ENCODE peak calls at places on chromosome 7, in four cellular contexts. R, J, C and E are unnamed samples.

GRCh38 chr7:45140827-45141226 is 16.8 kb upstream of the RAMP3 start:
- DNase-seq in C (peak; percentile 63), J (peak; percentile 11), R (no peak), E (no peak)

GRCh38 chr7:132756482-132756990 is 180.3 kb upstream of the PLXNA4 start:
- DNase-seq in J (no peak), R (no peak), C (no peak), E (no peak)

GRCh38 chr7:67100956-67101361 is 104.3 kb downstream of the TYW1 start:
- DNase-seq in R (peak; percentile 10), J (no peak), C (no peak), E (no peak)

GRCh38 chr7:30468791-30469190 is 9.8 kb downstream of the NOD1 start:
- DNase-seq in R (no peak), J (no peak), C (peak; percentile 34), E (no peak)

GRCh38 chr7:124152859-124153692 is 120.2 kb upstream of the TMEM229A start:
- DNase-seq in R (no peak), C (no peak), J (no peak), E (no peak)

GRCh38 chr7:14761506-14762296 is 140.8 kb downstream of the DGKB start:
- DNase-seq in C (no peak), J (no peak), R (no peak), E (no peak)

GRCh38 chr7:34165927-34166550 is 260.7 kb downstream of the BMPER start:
- DNase-seq in C (no peak), R (no peak), J (no peak), E (no peak)

GRCh38 chr7:146126767-146127509 is 10.3 kb downstream of the CNTNAP2 start:
- DNase-seq in R (no peak), J (no peak), C (no peak), E (no peak)

GRCh38 chr7:150856303-150857275 is 4.3 kb downstream of the AOC1 start:
- DNase-seq in R (no peak), C (no peak), J (no peak), E (no peak)

DNA sequence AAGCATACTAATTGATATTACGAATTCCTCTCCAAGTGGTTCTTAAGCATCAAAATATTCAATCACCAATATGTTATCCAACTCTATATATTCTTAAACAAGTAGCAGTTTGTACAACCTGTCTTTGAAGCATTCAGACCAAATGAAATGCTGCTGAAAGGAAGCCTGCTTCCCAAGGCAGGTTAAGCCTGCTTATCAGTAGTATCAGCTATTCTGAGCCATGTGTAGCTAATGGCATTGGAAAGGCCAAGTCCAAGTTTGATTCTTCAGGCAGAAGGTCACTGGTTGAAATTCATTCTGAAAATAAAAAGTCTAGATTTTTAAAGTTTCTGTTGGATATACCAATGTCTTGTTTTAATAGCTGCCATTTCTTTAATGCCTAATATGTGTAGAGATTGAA is 328.7 kb downstream of the LHFPL3 start:
- DNase-seq in R (no peak), J (no peak), C (no peak), E (no peak)
- TF ChIP-seq SPI1 in R (no peak), J (no peak), C (no peak), E (no peak)

DNA sequence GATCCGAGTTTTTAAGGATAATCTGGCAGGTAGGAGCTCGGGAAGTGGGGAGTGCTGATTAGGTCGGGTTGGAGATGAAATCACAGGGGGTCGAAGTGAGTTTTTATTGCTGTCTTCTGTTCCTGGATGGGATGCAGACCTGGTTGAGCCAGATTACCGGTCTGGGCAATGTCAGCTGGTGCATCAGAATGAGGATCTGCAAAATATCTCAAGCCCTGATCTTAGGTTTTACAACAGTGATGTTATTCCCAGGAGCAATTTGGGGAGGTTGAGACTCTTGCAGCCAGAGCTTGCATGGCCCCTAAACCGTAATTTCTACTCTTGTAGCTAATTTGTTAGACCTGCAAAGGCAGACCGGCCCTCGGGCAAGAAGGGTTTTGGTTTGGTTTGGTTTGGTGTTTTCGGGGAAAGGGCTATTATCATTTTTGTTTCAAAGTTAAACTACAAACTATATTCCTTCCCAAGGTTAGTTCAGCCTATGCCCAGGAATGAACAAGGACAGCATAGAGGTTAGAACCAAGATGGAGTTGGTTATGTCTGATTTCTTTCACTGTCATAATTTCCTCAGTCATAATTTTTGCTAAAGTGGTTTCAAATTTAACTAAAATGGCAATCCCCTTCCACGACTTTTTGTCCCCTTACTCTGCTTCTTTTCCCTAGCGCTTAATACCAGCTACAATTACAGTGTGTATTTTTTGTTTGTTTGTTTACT is 20.6 kb upstream of the PIK3CG start:
- DNase-seq in C (no peak), J (no peak), R (no peak), E (no peak)
- TF ChIP-seq SPI1 in C (no peak), J (no peak), R (no peak), E (no peak)

DNA sequence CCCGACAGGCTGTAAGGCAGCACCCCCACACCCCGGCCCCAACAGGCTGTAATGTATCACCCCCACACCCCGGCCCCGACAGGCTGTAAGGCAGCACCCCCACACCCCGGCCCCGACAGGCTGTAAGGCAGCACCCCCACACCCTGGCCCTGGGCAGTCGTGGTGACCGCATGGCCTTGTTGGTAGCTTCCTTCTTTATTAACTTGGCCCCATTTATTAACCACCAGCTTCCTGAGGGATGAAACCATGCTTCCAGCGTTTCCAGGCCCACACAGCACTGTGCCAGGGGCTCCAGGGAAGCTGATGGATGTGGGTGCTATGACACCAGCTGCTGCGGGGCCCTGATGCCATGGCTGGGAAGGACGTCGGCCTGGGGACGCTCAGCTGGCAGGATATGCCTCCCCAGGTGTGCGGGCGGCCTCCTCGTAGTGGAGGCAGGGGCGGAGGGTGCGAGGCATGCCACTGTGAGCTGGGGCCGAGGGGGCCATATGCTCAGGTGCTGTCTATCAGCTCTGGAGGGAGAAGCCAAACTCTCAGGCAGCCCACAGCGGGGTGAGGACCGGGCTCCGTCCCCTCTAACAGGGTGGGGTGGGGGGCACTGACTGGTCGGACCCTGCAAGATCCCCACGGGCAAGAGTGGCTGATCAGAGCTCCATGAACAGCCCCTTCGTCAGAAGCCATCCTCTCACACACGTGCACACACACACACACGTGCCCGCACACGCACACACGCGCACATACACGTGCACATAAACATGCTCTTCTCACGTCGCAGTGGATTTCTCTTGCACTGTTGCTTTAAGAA is 311.0 kb downstream of the PTPRN2 start:
- DNase-seq in R (no peak), J (no peak), C (no peak), E (no peak)
- TF ChIP-seq SPI1 in R (no peak), J (no peak), C (no peak), E (no peak)

GRCh38 chr7:95817846-95818245 is 45.5 kb downstream of the DYNC1I1 start:
- DNase-seq in C (no peak), J (no peak), R (no peak), E (no peak)

GRCh38 chr7:95808396-95808795 is 36.0 kb downstream of the DYNC1I1 start:
- DNase-seq in C (no peak), R (no peak), J (no peak), E (no peak)

DNA sequence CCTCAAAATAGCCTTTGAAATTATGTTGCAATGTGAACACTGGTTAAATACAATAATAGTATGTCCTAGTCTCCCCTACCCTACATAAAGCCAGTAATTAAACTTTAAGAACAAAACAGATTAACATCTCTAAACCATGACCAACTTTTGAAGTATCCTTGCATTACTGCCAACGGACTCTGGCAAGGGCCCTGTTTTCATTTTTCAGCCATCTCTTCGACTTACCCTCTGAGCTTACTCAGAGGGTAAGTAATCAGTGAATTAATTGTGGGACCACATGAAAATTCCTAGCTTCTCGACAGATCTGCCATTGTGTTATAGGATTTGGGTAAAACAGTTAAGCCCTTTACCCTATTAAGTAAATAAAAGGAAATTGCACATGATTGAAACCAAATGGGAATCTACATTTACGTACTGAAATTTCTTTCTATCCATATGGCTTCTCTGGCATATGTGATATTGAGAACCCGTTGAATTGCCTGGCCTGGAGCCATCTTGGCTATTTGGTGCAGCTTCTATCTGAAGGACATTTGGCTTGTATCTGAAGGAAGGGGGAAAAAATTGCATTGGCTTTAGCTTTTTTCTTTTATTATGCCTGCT is 39.6 kb downstream of the DYNC1I1 start:
- DNase-seq in C (no peak), J (no peak), R (no peak), E (no peak)
- TF ChIP-seq SPI1 in C (no peak), J (no peak), R (no peak), E (no peak)

DNA sequence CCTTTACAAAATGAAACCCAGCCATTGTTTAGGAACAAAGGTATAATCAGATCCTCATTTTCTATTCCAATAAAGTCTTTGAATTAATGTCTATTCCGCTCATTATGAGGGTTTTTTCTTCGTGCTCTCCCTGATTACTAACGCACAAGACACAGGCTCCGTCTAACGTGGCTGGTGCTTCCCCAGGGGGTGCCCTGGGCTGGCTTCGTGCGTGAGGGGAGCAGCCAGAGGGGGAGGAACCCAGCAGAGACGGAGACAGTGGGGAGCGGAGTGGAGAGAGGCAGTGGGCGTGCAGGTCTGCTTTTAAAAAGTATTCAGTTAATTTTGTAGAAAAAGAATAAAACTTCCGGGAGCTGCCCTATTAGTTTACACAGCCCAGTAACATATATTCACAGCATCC is 190.4 kb downstream of the DNAJB6 start:
- DNase-seq in C (no peak), R (no peak), J (no peak), E (no peak)
- TF ChIP-seq SPI1 in C (no peak), R (no peak), J (no peak), E (no peak)

DNA sequence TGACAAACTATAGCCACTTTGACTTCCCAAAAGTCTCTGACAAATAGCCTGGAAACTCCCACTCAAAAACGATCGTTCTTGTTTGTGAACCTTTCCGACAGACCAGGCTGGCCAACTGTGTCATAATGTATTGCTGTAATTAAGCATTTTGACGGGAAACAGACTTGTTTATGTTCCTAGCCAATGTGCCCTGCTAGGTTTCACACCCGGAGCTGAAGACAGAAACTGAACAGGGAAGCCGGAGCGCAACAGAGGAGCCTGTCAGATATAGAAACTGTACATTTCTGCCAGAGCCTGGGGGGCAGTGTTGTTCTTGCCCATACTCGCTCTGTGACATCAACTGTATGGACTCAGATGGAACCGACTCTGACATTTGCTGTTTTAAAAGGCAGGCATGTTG is 55.3 kb upstream of the C7orf33 start:
- DNase-seq in C (peak; percentile 38), R (no peak), J (no peak), E (peak; percentile 9)
- TF ChIP-seq SPI1 in C (no peak), R (no peak), J (no peak), E (no peak)

DNA sequence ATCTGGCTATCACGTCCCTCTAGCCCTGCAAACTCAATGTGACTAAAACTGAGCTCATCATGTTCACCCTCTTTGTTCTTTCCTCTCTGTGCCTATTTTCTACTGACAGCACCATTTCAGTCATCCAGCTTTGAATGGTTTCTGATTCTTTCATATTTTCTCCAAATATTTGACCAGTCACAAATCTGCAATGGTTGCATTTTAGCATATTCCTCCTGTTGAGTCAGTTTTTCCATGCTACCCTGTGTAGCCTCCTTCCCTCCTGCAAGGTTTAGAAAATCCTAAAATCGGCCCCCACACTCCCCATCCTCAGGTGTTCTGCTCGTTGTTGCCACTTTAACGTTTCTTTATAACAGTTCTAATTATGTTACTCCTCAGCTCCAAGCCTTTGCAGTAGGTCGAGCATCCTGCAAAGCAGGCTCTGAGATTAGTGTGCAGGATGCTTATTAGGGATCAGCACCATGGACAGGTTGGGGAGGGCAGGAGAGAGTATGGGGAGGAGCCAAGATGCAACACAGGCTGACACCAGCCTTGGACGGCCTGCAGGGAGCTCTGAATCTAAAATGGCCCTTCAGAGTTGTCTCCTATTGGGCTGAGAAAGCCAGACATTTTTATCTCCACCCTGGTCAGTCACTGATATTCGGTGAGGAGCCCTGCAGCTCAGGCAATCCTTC is 531.0 kb upstream of the COBL start:
- DNase-seq in J (no peak), C (no peak), R (no peak), E (no peak)
- TF ChIP-seq SPI1 in J (no peak), C (no peak), R (no peak), E (no peak)

GRCh38 chr7:46755120-46756034 is 826.5 kb downstream of the TNS3 start:
- DNase-seq in R (no peak), C (no peak), J (no peak), E (no peak)
- TF ChIP-seq SPI1 in R (no peak), C (no peak), J (no peak), E (no peak)